ENCODE peak calls at places on chromosomes 7 and 10, in nine cellular contexts. N is endothelial cell of umbilical vein; E is naive thymus-derived CD4-positive, alpha-beta T cell; G is right cardiac atrium; A is Peyer's patch; L is CD4-positive, alpha-beta memory T cell; M is astrocyte; J is small intestine; T is neural progenitor cell. H is an unnamed sample. For H3K4me1, the result is how much of the 10 kb centered on the place peaks cover.

GRCh38 chr10:32347363-32347735 is 391 bp upstream of the EPC1 start:
- DNase-seq in G (no peak), L (no peak), A (no peak), N (no peak), T (no peak), J (no peak), M (no peak), E (no peak), H (no peak)

GRCh38 chr10:131082991-131083465 is 228.5 kb downstream of the TCERG1L start:
- DNase-seq in A (no peak), N (no peak), L (no peak), G (no peak), M (no peak), T (no peak), J (no peak), E (no peak), H (no peak)

GRCh38 chr10:48907730-48908129 is 31.9 kb downstream of the LRRC18 start:
- DNase-seq in T (no peak), J (no peak), L (no peak), N (no peak), A (no peak), E (no peak), M (no peak), G (no peak), H (no peak)

GRCh38 chr7:55121249-55121648 is 102.4 kb downstream of the EGFR start:
- DNase-seq in T (no peak), L (no peak), N (no peak), G (no peak), M (no peak), E (no peak), J (no peak), A (no peak), H (no peak)

GRCh38 chr7:97871659-97872024 is 566 bp downstream of the ASNS start:
- DNase-seq in G (no peak), E (peak), J (peak), M (no peak), T (peak), N (no peak), L (no peak), A (no peak), H (peak)

GRCh38 chr7:78037603-78038002 is 239.0 kb downstream of the PHTF2 start:
- DNase-seq in N (no peak), A (no peak), J (no peak), G (no peak), T (no peak), E (no peak), M (no peak), L (no peak), H (no peak)

GRCh38 chr10:121065330-121065729 is 214.2 kb downstream of the WDR11 start:
- DNase-seq in N (no peak), A (no peak), E (no peak), G (no peak), T (no peak), L (no peak), M (no peak), J (no peak), H (no peak)

GRCh38 chr7:468141-468540 is 51.5 kb downstream of the PDGFA start:
- DNase-seq in J (no peak), M (no peak), N (no peak), T (no peak), A (no peak), G (no peak), L (no peak), E (no peak), H (no peak)

GRCh38 chr7:45726883-45727282 is 146.0 kb downstream of the CCDC201 start:
- DNase-seq in L (no peak), T (no peak), J (no peak), A (no peak), G (no peak), N (no peak), M (no peak), E (no peak), H (no peak)

GRCh38 chr7:133934262-133934973 is 192.7 kb upstream of the LRGUK start:
- DNase-seq in N (no peak), L (no peak), E (no peak), A (no peak), J (no peak), M (no peak), G (no peak), T (peak), H (no peak)

GRCh38 chr10:3830946-3831345 is 45.9 kb upstream of the KLF6 start:
- DNase-seq in N (no peak), A (no peak), T (no peak), M (no peak), L (no peak), G (no peak), E (no peak), J (no peak), H (no peak)

GRCh38 chr10:75926763-75927162 is 495.3 kb downstream of the LRMDA start:
- DNase-seq in E (no peak), A (peak), T (peak), N (no peak), L (no peak), G (no peak), J (peak), M (no peak), H (no peak)

GRCh38 chr7:157684157-157684595 is 347.4 kb downstream of the DNAJB6 start:
- DNase-seq in J (no peak), E (no peak), L (no peak), M (peak), T (peak), A (peak), N (no peak), G (no peak), H (no peak)

GRCh38 chr7:44393238-44394111 is 68.1 kb upstream of the CAMK2B start:
- DNase-seq in A (no peak), L (no peak), T (no peak), G (no peak), J (no peak), M (no peak), E (no peak), N (no peak), H (no peak)

GRCh38 chr10:46216836-46217748 is 69.7 kb upstream of the ANTXRL start:
- DNase-seq in G (no peak), N (no peak), E (no peak), M (no peak), L (no peak), A (no peak), T (no peak), J (no peak), H (no peak)

GRCh38 chr7:139883814-139884213 is 54.8 kb downstream of the TBXAS1 start:
- DNase-seq in M (no peak), J (no peak), A (no peak), T (no peak), N (no peak), G (no peak), E (no peak), L (no peak), H (no peak)

GRCh38 chr10:59898125-59898835 is 8.1 kb downstream of the CCDC6 start:
- DNase-seq in L (no peak), A (no peak), M (no peak), N (no peak), J (no peak), G (no peak), T (no peak), E (no peak), H (no peak)

GRCh38 chr7:44581426-44581906 is 565 bp downstream of the TMED4 start:
- DNase-seq in G (no peak), T (no peak), J (peak), L (peak), A (peak), E (peak), N (no peak), M (no peak), H (peak)

GRCh38 chr7:7966141-7966734 is 2.4 kb upstream of the GLCCI1 start:
- DNase-seq in N (no peak), M (no peak), L (no peak), G (no peak), E (no peak), J (no peak), A (no peak), T (no peak), H (no peak)

GRCh38 chr10:123563994-123564393 is 102.2 kb upstream of the GPR26 start:
- DNase-seq in G (no peak), E (no peak), N (no peak), J (no peak), M (no peak), T (no peak), L (no peak), A (peak), H (no peak)

GRCh38 chr10:35940067-35940989 is 298.2 kb upstream of the FZD8 start:
- DNase-seq in E (no peak), L (no peak), G (peak), T (peak), M (no peak), N (no peak), J (no peak), A (no peak), H (no peak)

GRCh38 chr7:18117482-18117881 is 89.8 kb upstream of the PRPS1L1 start:
- DNase-seq in L (no peak), E (no peak), T (no peak), M (peak), N (no peak), J (no peak), A (no peak), G (no peak), H (no peak)

DNA sequence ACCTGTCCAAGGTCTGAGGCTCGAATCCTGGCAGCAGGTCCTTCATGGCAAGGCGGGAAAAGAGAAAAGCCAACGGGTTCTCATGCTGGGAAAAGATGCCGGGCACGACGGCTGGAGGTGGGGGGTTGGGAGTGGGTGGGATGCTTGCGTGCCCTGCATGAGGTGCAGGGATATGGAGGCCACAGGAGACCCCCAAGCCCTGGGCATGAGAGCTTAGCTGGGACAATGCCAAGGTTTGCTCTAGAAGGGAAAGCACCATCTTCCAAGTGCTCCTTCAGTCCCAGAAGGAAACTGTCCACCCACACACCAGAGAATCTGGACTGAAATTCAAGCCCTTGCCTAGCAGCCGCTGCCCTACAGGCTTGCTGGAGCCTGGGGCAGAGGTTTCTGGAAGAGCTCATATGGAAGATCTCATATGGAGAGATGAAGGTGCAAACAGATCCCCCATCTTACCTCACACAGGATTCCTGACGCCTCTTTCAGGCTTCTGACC is 64.3 kb downstream of the ZRANB1 start:
- DNase-seq in M (peak), T (no peak), A (no peak), N (no peak), J (no peak), E (no peak), L (no peak), G (no peak), H (no peak)
- H3K4me1 ChIP-seq in M (under half), T (under half), A (under half), N (under half), J (under half), E (under half), L (under half), G (under half), H (under half)

DNA sequence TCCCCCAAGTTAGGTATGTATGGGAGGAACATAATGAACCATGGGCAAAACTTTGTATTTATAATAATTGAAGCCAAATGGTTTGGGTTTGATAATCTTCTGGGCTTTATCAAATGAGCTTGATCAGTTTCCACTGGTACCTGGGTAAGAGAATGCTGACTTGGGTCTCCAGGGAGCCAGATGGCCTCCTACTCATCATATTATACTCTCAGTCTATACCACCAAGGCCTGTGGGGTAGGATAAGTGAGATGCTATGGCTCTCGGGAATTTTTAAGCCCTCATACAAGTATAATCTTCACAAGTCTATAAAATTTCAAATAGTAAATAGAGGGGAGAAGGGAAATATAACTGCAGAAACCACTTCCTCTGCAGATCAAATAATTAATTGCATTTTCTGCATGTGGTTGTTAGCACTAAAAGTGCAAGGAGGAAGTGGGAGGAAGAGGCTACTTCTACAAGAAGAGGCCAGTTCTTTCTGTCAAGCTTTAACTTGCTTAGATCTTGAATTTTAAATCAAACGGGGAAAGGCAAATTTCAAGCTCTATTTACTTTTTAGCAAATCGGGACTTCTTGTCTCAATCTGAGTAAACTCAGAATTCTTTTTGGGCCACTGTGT is 349.0 kb downstream of the SORCS1 start:
- DNase-seq in T (no peak), N (no peak), G (no peak), M (no peak), E (no peak), L (no peak), J (no peak), A (no peak), H (no peak)
- H3K4me1 ChIP-seq in T (under half), N (under half), G (under half), M (under half), E (under half), L (under half), J (under half), A (under half), H (under half)

GRCh38 chr10:21797984-21798765 is 205.4 kb downstream of the DNAJC1 start:
- DNase-seq in T (no peak), G (no peak), N (no peak), M (no peak), J (peak), E (no peak), A (no peak), L (peak), H (no peak)
- H3K4me1 ChIP-seq in T (under half), G (under half), N (under half), M (under half), J (under half), E (under half), A (under half), L (under half), H (under half)

GRCh38 chr10:72334832-72335393 is 19.8 kb downstream of the DNAJB12 start:
- DNase-seq in N (peak), L (peak), A (peak), T (no peak), M (peak), J (peak), E (peak), G (peak), H (peak)

GRCh38 chr10:72335394-72336258 is 19.1 kb downstream of the DNAJB12 start:
- DNase-seq in E (no peak), T (no peak), A (peak), J (peak), M (no peak), G (peak), N (peak), L (peak), H (peak)

GRCh38 chr10:72337722-72338121 is 17.0 kb downstream of the DNAJB12 start:
- DNase-seq in A (no peak), N (no peak), T (no peak), E (no peak), J (no peak), G (no peak), L (no peak), M (no peak), H (no peak)

GRCh38 chr10:72337039-72337629 is 17.6 kb downstream of the DNAJB12 start:
- DNase-seq in G (peak), A (peak), M (no peak), E (peak), T (peak), L (peak), N (peak), J (peak), H (peak)

GRCh38 chr10:72336259-72337038 is 18.3 kb downstream of the DNAJB12 start:
- DNase-seq in L (no peak), E (no peak), M (no peak), G (peak), T (no peak), A (no peak), N (no peak), J (no peak), H (no peak)
- H3K4me1 ChIP-seq in L (half or more), E (half or more), M (under half), G (under half), T (under half), A (under half), N (half or more), J (under half), H (half or more)

GRCh38 chr7:4744391-4745264 is 30.8 kb upstream of the AP5Z1 start:
- DNase-seq in M (peak), A (peak), J (peak), E (peak), G (peak), T (peak), N (peak), L (peak), H (peak)

GRCh38 chr7:4742051-4742573 is 33.3 kb upstream of the AP5Z1 start:
- DNase-seq in L (no peak), G (no peak), J (peak), N (no peak), A (peak), M (no peak), T (no peak), E (no peak), H (no peak)

GRCh38 chr7:4745265-4745919 is 30.0 kb upstream of the AP5Z1 start:
- DNase-seq in E (no peak), M (no peak), L (no peak), G (no peak), A (no peak), T (no peak), N (no peak), J (no peak), H (no peak)

GRCh38 chr7:4740796-4741195 is 34.6 kb upstream of the AP5Z1 start:
- DNase-seq in T (no peak), A (no peak), G (peak), M (no peak), J (no peak), L (no peak), N (no peak), E (no peak), H (no peak)

GRCh38 chr7:4742852-4743251 is 32.6 kb upstream of the AP5Z1 start:
- DNase-seq in M (peak), G (no peak), J (no peak), N (no peak), E (no peak), A (no peak), T (no peak), L (no peak), H (no peak)
- H3K4me1 ChIP-seq in M (under half), G (under half), J (under half), N (under half), E (half or more), A (under half), T (under half), L (half or more), H (under half)

GRCh38 chr10:71725998-71726672 is 6.6 kb upstream of the C10orf105 start:
- DNase-seq in T (peak), M (peak), L (no peak), G (peak), N (peak), A (peak), E (peak), J (peak), H (no peak)

GRCh38 chr10:71729023-71729649 is 9.6 kb upstream of the C10orf105 start:
- DNase-seq in A (peak), J (peak), L (no peak), M (no peak), T (no peak), N (no peak), G (peak), E (no peak), H (peak)

GRCh38 chr10:71726673-71727428 is 7.3 kb upstream of the C10orf105 start:
- DNase-seq in E (peak), L (peak), G (peak), A (peak), M (no peak), N (no peak), T (no peak), J (peak), H (no peak)

GRCh38 chr10:71728218-71728737 is 8.7 kb upstream of the C10orf105 start:
- DNase-seq in E (no peak), A (no peak), N (no peak), L (no peak), G (peak), T (peak), M (no peak), J (no peak), H (no peak)

GRCh38 chr10:71727429-71728217 is 8.0 kb upstream of the C10orf105 start:
- DNase-seq in N (no peak), E (peak), T (no peak), G (peak), J (peak), M (no peak), L (peak), A (peak), H (peak)
- H3K4me1 ChIP-seq in N (under half), E (half or more), T (under half), G (under half), J (under half), M (under half), L (half or more), A (half or more), H (under half)

H was measured in heart right ventricle.